ENCODE peak calls at places on chromosomes 4 and X, in six cellular contexts. One of them, this sample, is unnamed.

GRCh38 chr4:818106-818921 is 7.6 kb downstream of the CPLX1 start:
- DNase-seq in GM04504: no peak
- DNase-seq in activated CD4-positive, alpha-beta T cell treated with anti-CD3 and anti-CD28 coated beads for 1 hour: no peak
- DNase-seq in uterus: no peak
- DNase-seq in neural crest cell: no peak
- DNase-seq in endothelial cell: no peak
- DNase-seq in this sample: no peak

GRCh38 chrX:70479197-70479969 is 34.7 kb downstream of the DLG3 start:
- DNase-seq in GM04504: peak
- DNase-seq in activated CD4-positive, alpha-beta T cell treated with anti-CD3 and anti-CD28 coated beads for 1 hour: no peak
- DNase-seq in uterus: no peak
- DNase-seq in neural crest cell: no peak
- DNase-seq in endothelial cell: no peak
- DNase-seq in this sample: no peak

GRCh38 chr4:170666909-170667308 is 577.2 kb upstream of the AADAT start:
- DNase-seq in GM04504: no peak
- DNase-seq in activated CD4-positive, alpha-beta T cell treated with anti-CD3 and anti-CD28 coated beads for 1 hour: no peak
- DNase-seq in uterus: no peak
- DNase-seq in neural crest cell: no peak
- DNase-seq in endothelial cell: no peak
- DNase-seq in this sample: no peak

GRCh38 chrX:11164433-11164832 is 53.3 kb downstream of the HCCS start:
- DNase-seq in GM04504: no peak
- DNase-seq in activated CD4-positive, alpha-beta T cell treated with anti-CD3 and anti-CD28 coated beads for 1 hour: no peak
- DNase-seq in uterus: no peak
- DNase-seq in neural crest cell: no peak
- DNase-seq in endothelial cell: no peak
- DNase-seq in this sample: no peak

GRCh38 chr4:75916091-75916661 is 13.9 kb upstream of the PPEF2 start:
- DNase-seq in GM04504: no peak
- DNase-seq in activated CD4-positive, alpha-beta T cell treated with anti-CD3 and anti-CD28 coated beads for 1 hour: no peak
- DNase-seq in uterus: no peak
- DNase-seq in neural crest cell: peak
- DNase-seq in endothelial cell: peak
- DNase-seq in this sample: peak

GRCh38 chr4:113750734-113751133 is 10.8 kb downstream of the CAMK2D start:
- DNase-seq in GM04504: no peak
- DNase-seq in activated CD4-positive, alpha-beta T cell treated with anti-CD3 and anti-CD28 coated beads for 1 hour: no peak
- DNase-seq in uterus: no peak
- DNase-seq in neural crest cell: no peak
- DNase-seq in endothelial cell: no peak
- DNase-seq in this sample: no peak

GRCh38 chrX:136168929-136169735 is 21.8 kb downstream of the FHL1 start:
- DNase-seq in GM04504: peak
- DNase-seq in activated CD4-positive, alpha-beta T cell treated with anti-CD3 and anti-CD28 coated beads for 1 hour: no peak
- DNase-seq in uterus: peak
- DNase-seq in neural crest cell: peak
- DNase-seq in endothelial cell: peak
- DNase-seq in this sample: peak

GRCh38 chr4:117064297-117064696 is 21.1 kb downstream of the TRAM1L1 start:
- DNase-seq in GM04504: no peak
- DNase-seq in activated CD4-positive, alpha-beta T cell treated with anti-CD3 and anti-CD28 coated beads for 1 hour: no peak
- DNase-seq in uterus: no peak
- DNase-seq in neural crest cell: no peak
- DNase-seq in endothelial cell: no peak
- DNase-seq in this sample: no peak

GRCh38 chr4:187059031-187059430 is 335.4 kb upstream of the FAT1 start:
- DNase-seq in GM04504: no peak
- DNase-seq in activated CD4-positive, alpha-beta T cell treated with anti-CD3 and anti-CD28 coated beads for 1 hour: no peak
- DNase-seq in uterus: no peak
- DNase-seq in neural crest cell: no peak
- DNase-seq in endothelial cell: no peak
- DNase-seq in this sample: no peak

GRCh38 chr4:52098618-52099017 is 47.5 kb downstream of the SPATA18 start:
- DNase-seq in GM04504: no peak
- DNase-seq in activated CD4-positive, alpha-beta T cell treated with anti-CD3 and anti-CD28 coated beads for 1 hour: no peak
- DNase-seq in uterus: no peak
- DNase-seq in neural crest cell: no peak
- DNase-seq in endothelial cell: no peak
- DNase-seq in this sample: no peak

GRCh38 chr4:815464-816146 is 10.3 kb downstream of the CPLX1 start:
- DNase-seq in GM04504: no peak
- DNase-seq in activated CD4-positive, alpha-beta T cell treated with anti-CD3 and anti-CD28 coated beads for 1 hour: no peak
- DNase-seq in uterus: no peak
- DNase-seq in neural crest cell: no peak
- DNase-seq in endothelial cell: no peak
- DNase-seq in this sample: no peak

GRCh38 chr4:97589481-97590196 is 553.6 kb downstream of the STPG2 start:
- DNase-seq in GM04504: no peak
- DNase-seq in activated CD4-positive, alpha-beta T cell treated with anti-CD3 and anti-CD28 coated beads for 1 hour: no peak
- DNase-seq in uterus: no peak
- DNase-seq in neural crest cell: no peak
- DNase-seq in endothelial cell: no peak
- DNase-seq in this sample: peak

GRCh38 chr4:152535236-152535902 is 523 bp downstream of the FBXW7 start:
- DNase-seq in GM04504: no peak
- DNase-seq in activated CD4-positive, alpha-beta T cell treated with anti-CD3 and anti-CD28 coated beads for 1 hour: peak
- DNase-seq in uterus: peak
- DNase-seq in neural crest cell: no peak
- DNase-seq in endothelial cell: peak
- DNase-seq in this sample: no peak

GRCh38 chr4:7802093-7802726 is 137.5 kb downstream of the AFAP1 start:
- DNase-seq in GM04504: peak
- DNase-seq in activated CD4-positive, alpha-beta T cell treated with anti-CD3 and anti-CD28 coated beads for 1 hour: peak
- DNase-seq in uterus: peak
- DNase-seq in neural crest cell: peak
- DNase-seq in endothelial cell: peak
- DNase-seq in this sample: peak

GRCh38 chr4:15690020-15690809 is 8.6 kb downstream of the FAM200B start:
- DNase-seq in GM04504: peak
- DNase-seq in activated CD4-positive, alpha-beta T cell treated with anti-CD3 and anti-CD28 coated beads for 1 hour: no peak
- DNase-seq in uterus: no peak
- DNase-seq in neural crest cell: no peak
- DNase-seq in endothelial cell: no peak
- DNase-seq in this sample: no peak

GRCh38 chr4:153465922-153466636 is at the start of gene TMEM131L:
- DNase-seq in GM04504: no peak
- DNase-seq in activated CD4-positive, alpha-beta T cell treated with anti-CD3 and anti-CD28 coated beads for 1 hour: peak
- DNase-seq in uterus: peak
- DNase-seq in neural crest cell: peak
- DNase-seq in endothelial cell: peak
- DNase-seq in this sample: peak

GRCh38 chr4:142420461-142421095 is 425.5 kb downstream of the INPP4B start:
- DNase-seq in GM04504: no peak
- DNase-seq in activated CD4-positive, alpha-beta T cell treated with anti-CD3 and anti-CD28 coated beads for 1 hour: no peak
- DNase-seq in uterus: no peak
- DNase-seq in neural crest cell: no peak
- DNase-seq in endothelial cell: no peak
- DNase-seq in this sample: no peak

GRCh38 chr4:123896446-123897071 is 500.0 kb downstream of the SPRY1 start:
- DNase-seq in GM04504: no peak
- DNase-seq in activated CD4-positive, alpha-beta T cell treated with anti-CD3 and anti-CD28 coated beads for 1 hour: no peak
- DNase-seq in uterus: no peak
- DNase-seq in neural crest cell: no peak
- DNase-seq in endothelial cell: no peak
- DNase-seq in this sample: no peak

GRCh38 chrX:16633754-16634153 is 16.2 kb upstream of the S100G start:
- DNase-seq in GM04504: no peak
- DNase-seq in activated CD4-positive, alpha-beta T cell treated with anti-CD3 and anti-CD28 coated beads for 1 hour: no peak
- DNase-seq in uterus: no peak
- DNase-seq in neural crest cell: no peak
- DNase-seq in endothelial cell: no peak
- DNase-seq in this sample: no peak

GRCh38 chr4:23278845-23279244 is 586.1 kb downstream of the GBA3 start:
- DNase-seq in GM04504: no peak
- DNase-seq in activated CD4-positive, alpha-beta T cell treated with anti-CD3 and anti-CD28 coated beads for 1 hour: no peak
- DNase-seq in uterus: no peak
- DNase-seq in neural crest cell: no peak
- DNase-seq in endothelial cell: no peak
- DNase-seq in this sample: no peak

GRCh38 chrX:19811807-19812604 is 75.4 kb downstream of the SH3KBP1 start:
- DNase-seq in GM04504: peak
- DNase-seq in activated CD4-positive, alpha-beta T cell treated with anti-CD3 and anti-CD28 coated beads for 1 hour: no peak
- DNase-seq in uterus: no peak
- DNase-seq in neural crest cell: no peak
- DNase-seq in endothelial cell: no peak
- DNase-seq in this sample: no peak

GRCh38 chr4:51836531-51836930 is 6.4 kb upstream of the DCUN1D4 start:
- DNase-seq in GM04504: no peak
- DNase-seq in activated CD4-positive, alpha-beta T cell treated with anti-CD3 and anti-CD28 coated beads for 1 hour: no peak
- DNase-seq in uterus: no peak
- DNase-seq in neural crest cell: no peak
- DNase-seq in endothelial cell: no peak
- DNase-seq in this sample: no peak

GRCh38 chr4:101670897-101671296 is 119.6 kb upstream of the BANK1 start:
- DNase-seq in GM04504: no peak
- DNase-seq in activated CD4-positive, alpha-beta T cell treated with anti-CD3 and anti-CD28 coated beads for 1 hour: no peak
- DNase-seq in uterus: no peak
- DNase-seq in neural crest cell: no peak
- DNase-seq in endothelial cell: no peak
- DNase-seq in this sample: no peak

GRCh38 chr4:123599920-123600394 is 203.4 kb downstream of the SPRY1 start:
- DNase-seq in GM04504: no peak
- DNase-seq in activated CD4-positive, alpha-beta T cell treated with anti-CD3 and anti-CD28 coated beads for 1 hour: no peak
- DNase-seq in uterus: peak
- DNase-seq in neural crest cell: peak
- DNase-seq in endothelial cell: peak
- DNase-seq in this sample: peak

GRCh38 chr4:119300388-119301131 is 21.4 kb downstream of the FABP2 start:
- DNase-seq in GM04504: peak
- DNase-seq in activated CD4-positive, alpha-beta T cell treated with anti-CD3 and anti-CD28 coated beads for 1 hour: peak
- DNase-seq in uterus: peak
- DNase-seq in neural crest cell: peak
- DNase-seq in endothelial cell: peak
- DNase-seq in this sample: peak